ENCODE peak calls at places on chromosomes 2 and 18, in five cellular contexts. G, P, E, Y and M are unnamed samples.

GRCh38 chr2:145789636-145790035 is 1269.7 kb upstream of the ZEB2 start:
- DNase-seq in E (no peak), G (no peak), P (no peak), Y (no peak), M (no peak)

GRCh38 chr18:48975817-48976649 is 25.3 kb upstream of the SMAD7 start:
- DNase-seq in E (peak; percentile 66), G (peak; percentile 68), P (peak; percentile 57), Y (peak; percentile 39), M (no peak)

GRCh38 chr2:188410504-188411235 is 119.0 kb downstream of the GULP1 start:
- DNase-seq in E (peak; percentile 83), G (no peak), P (no peak), Y (no peak), M (no peak)

GRCh38 chr18:11857177-11857887 is 6.1 kb downstream of the CHMP1B start:
- DNase-seq in Y (no peak), E (peak; percentile 100), P (no peak), G (no peak), M (no peak)

GRCh38 chr2:94759211-94759610 is 112.0 kb upstream of the TEKT4 start:
- DNase-seq in G (peak; percentile 21), Y (no peak), P (peak; percentile 41), E (no peak), M (no peak)

GRCh38 chr2:226838758-226839555 is 3.1 kb downstream of the RHBDD1 start:
- DNase-seq in Y (no peak), G (no peak), P (peak; percentile 46), E (no peak), M (no peak)

GRCh38 chr2:68387408-68388350 is 22.6 kb downstream of the PLEK start:
- DNase-seq in Y (no peak), P (peak; percentile 89), E (no peak), G (peak; percentile 35), M (no peak)

GRCh38 chr18:48609820-48610815 is 71.3 kb downstream of the CTIF start:
- DNase-seq in P (no peak), G (no peak), Y (no peak), E (peak; percentile 42), M (no peak)

GRCh38 chr18:31229829-31230228 is 67.2 kb upstream of the DSC1 start:
- DNase-seq in G (no peak), P (no peak), Y (no peak), E (no peak), M (no peak)

GRCh38 chr2:156456616-156457015 is 20.4 kb downstream of the GPD2 start:
- DNase-seq in P (peak; percentile 70), E (peak; percentile 92), G (peak; percentile 7), Y (no peak), M (no peak)

GRCh38 chr2:45845566-45845965 is 194.1 kb downstream of the PRKCE start:
- DNase-seq in P (no peak), E (no peak), Y (no peak), G (no peak), M (no peak)

GRCh38 chr2:9690716-9691498 is 60.1 kb upstream of the YWHAQ start:
- DNase-seq in Y (no peak), G (no peak), E (no peak), P (peak; percentile 18), M (no peak)

GRCh38 chr2:216520156-216520555 is 21.5 kb downstream of the RPL37A start:
- DNase-seq in E (peak; percentile 81), Y (no peak), G (no peak), P (no peak), M (no peak)

GRCh38 chr18:7629416-7629815 is 62.3 kb downstream of the PTPRM start:
- DNase-seq in P (no peak), E (no peak), G (no peak), Y (no peak), M (no peak)

GRCh38 chr2:196245746-196246145 is 74.4 kb upstream of the STK17B start:
- DNase-seq in E (no peak), P (no peak), G (no peak), Y (no peak), M (no peak)

GRCh38 chr2:158204741-158205165 is 103.1 kb downstream of the UPP2 start:
- DNase-seq in Y (no peak), P (peak; percentile 12), G (no peak), E (peak; percentile 39), M (no peak)

GRCh38 chr2:106886916-106887758 is 1.2 kb upstream of the ST6GAL2 start:
- DNase-seq in P (no peak), E (peak; percentile 25), G (no peak), Y (no peak), M (peak; percentile 75)

GRCh38 chr18:5239447-5239846 is 42.4 kb upstream of the AKAIN1 start:
- DNase-seq in P (no peak), Y (no peak), E (no peak), G (no peak), M (no peak)

GRCh38 chr2:135023886-135024285 is 23.4 kb downstream of the MAP3K19 start:
- DNase-seq in G (no peak), Y (no peak), P (no peak), E (no peak), M (no peak)

GRCh38 chr18:79156330-79156729 is 87.1 kb downstream of the ATP9B start:
- DNase-seq in E (no peak), P (no peak), G (no peak), Y (no peak), M (no peak)

GRCh38 chr2:159797468-159798375 is at the start of gene CD302:
- DNase-seq in P (peak; percentile 60), Y (peak; percentile 18), E (peak; percentile 62), G (peak; percentile 65), M (peak; percentile 74)

GRCh38 chr2:202046577-202046976 is 12.9 kb downstream of the FZD7 start:
- DNase-seq in G (no peak), E (no peak), P (no peak), Y (no peak), M (no peak)

GRCh38 chr2:219631925-219632757 is 4.7 kb downstream of the SLC4A3 start:
- DNase-seq in Y (no peak), G (no peak), E (no peak), P (no peak), M (peak; percentile 70)

GRCh38 chr2:229832499-229832898 is 89.3 kb downstream of the TRIP12 start:
- DNase-seq in P (peak; percentile 50), E (no peak), Y (no peak), G (no peak), M (no peak)

GRCh38 chr2:149387411-149387810 is 57.0 kb downstream of the LYPD6 start:
- DNase-seq in Y (no peak), G (no peak), E (no peak), P (no peak), M (no peak)

GRCh38 chr2:114797540-114797939 is 355.1 kb downstream of the DPP10 start:
- DNase-seq in G (no peak), Y (no peak), P (no peak), E (no peak), M (no peak)

GRCh38 chr2:9634121-9634520 is 3.3 kb upstream of the YWHAQ start:
- DNase-seq in E (no peak), P (no peak), G (no peak), Y (no peak), M (no peak)

GRCh38 chr18:61850756-61851155 is 42.1 kb downstream of the RNF152 start:
- DNase-seq in G (no peak), E (no peak), Y (no peak), P (peak; percentile 53), M (no peak)

GRCh38 chr2:11074246-11074820 is 80.9 kb upstream of the SLC66A3 start:
- DNase-seq in G (no peak), Y (no peak), P (no peak), E (no peak), M (no peak)

GRCh38 chr2:146540271-146540932 is 1304.4 kb upstream of the ACVR2A start:
- DNase-seq in P (no peak), E (no peak), Y (no peak), G (no peak), M (no peak)

GRCh38 chr18:79510046-79510685 is 114.4 kb downstream of the NFATC1 start:
- DNase-seq in Y (no peak), E (no peak), P (no peak), G (no peak), M (peak; percentile 49)

GRCh38 chr2:56534321-56534720 is 350.5 kb downstream of the CCDC85A start:
- DNase-seq in P (no peak), G (no peak), E (peak; percentile 84), Y (no peak), M (no peak)

GRCh38 chr2:105682401-105682800 is 62.3 kb upstream of the NCK2 start:
- DNase-seq in G (no peak), P (no peak), E (no peak), Y (no peak), M (no peak)

GRCh38 chr2:143808166-143808565 is 678.9 kb downstream of the ARHGAP15 start:
- DNase-seq in P (no peak), E (no peak), Y (no peak), G (no peak), M (no peak)

GRCh38 chr2:70964596-70965386 is 13.6 kb upstream of the ANKRD53 start:
- DNase-seq in P (peak; percentile 82), E (peak; percentile 48), Y (peak; percentile 80), G (peak; percentile 89), M (peak; percentile 81)

GRCh38 chr18:49667462-49667861 is 105.6 kb downstream of the LIPG start:
- DNase-seq in Y (no peak), G (no peak), P (no peak), E (no peak), M (no peak)

GRCh38 chr2:171160119-171160629 is 519 bp downstream of the TLK1 start:
- DNase-seq in E (peak; percentile 63), P (peak; percentile 79), Y (peak; percentile 58), G (peak; percentile 78), M (peak; percentile 80)

GRCh38 chr2:231280861-231281260 is 82.4 kb downstream of the ARMC9 start:
- DNase-seq in G (no peak), P (no peak), E (no peak), Y (no peak), M (no peak)